ENCODE peak calls at places on chromosome 10, in four cellular contexts. R, B, M and O are unnamed samples.

GRCh38 chr10:76582536-76582935 is 1055.1 kb downstream of the KCNMA1 start:
- DNase-seq in R (no peak), B (no peak), M (no peak), O (no peak)

GRCh38 chr10:48945441-48946143 is 6.0 kb upstream of the LRRC18 start:
- DNase-seq in M (no peak), R (no peak), B (no peak), O (no peak)

GRCh38 chr10:31490858-31491504 is 172.0 kb downstream of the ZEB1 start:
- DNase-seq in B (peak), M (peak), R (no peak), O (no peak)

GRCh38 chr10:128210215-128211063 is 84.2 kb upstream of the MKI67 start:
- DNase-seq in B (no peak), M (peak), R (peak), O (peak)

GRCh38 chr10:119655566-119656001 is 4.4 kb downstream of the BAG3 start:
- DNase-seq in R (peak), B (no peak), M (no peak), O (no peak)

GRCh38 chr10:12510566-12510965 is 161.2 kb downstream of the CAMK1D start:
- DNase-seq in M (no peak), B (no peak), R (no peak), O (no peak)

GRCh38 chr10:3433988-3434387 is 261.4 kb upstream of the PITRM1 start:
- DNase-seq in B (no peak), M (no peak), R (no peak), O (no peak)

GRCh38 chr10:32160866-32161265 is 104.6 kb upstream of the KIF5B start:
- DNase-seq in M (no peak), B (no peak), R (no peak), O (no peak)

GRCh38 chr10:30928742-30929141 is 102.9 kb downstream of the ZNF438 start:
- DNase-seq in R (no peak), M (no peak), B (no peak), O (no peak)

GRCh38 chr10:87916515-87916914 is 53.1 kb downstream of the PTEN start:
- DNase-seq in B (no peak), R (no peak), M (no peak), O (no peak)
- TF ChIP-seq POLR2AphosphoS5 in B (no peak), R (no peak), M (no peak), O (no peak)

GRCh38 chr10:72730462-72730861 is 38.5 kb downstream of the MCU start:
- DNase-seq in M (no peak), R (no peak), B (no peak), O (no peak)

GRCh38 chr10:72731916-72732419 is 40.0 kb downstream of the MCU start:
- DNase-seq in R (no peak), B (no peak), M (no peak), O (no peak)

GRCh38 chr10:72727128-72727527 is 35.2 kb downstream of the MCU start:
- DNase-seq in R (peak), B (no peak), M (no peak), O (no peak)

GRCh38 chr10:72729528-72729927 is 37.6 kb downstream of the MCU start:
- DNase-seq in R (no peak), M (peak), B (peak), O (no peak)

GRCh38 chr10:72728462-72728861 is 36.5 kb downstream of the MCU start:
- DNase-seq in R (no peak), B (no peak), M (no peak), O (no peak)
- TF ChIP-seq GABPA in R (no peak), B (no peak), M (no peak), O (no peak)

GRCh38 chr10:43689955-43690771 is 41.5 kb upstream of the ZNF32 start:
- DNase-seq in B (no peak), R (peak), M (peak), O (peak)
- TF ChIP-seq POLR2AphosphoS5 in B (no peak), R (no peak), M (no peak), O (no peak)

GRCh38 chr10:103227416-103227815 is 18.3 kb upstream of the RPEL1 start:
- DNase-seq in M (no peak), R (no peak), B (no peak), O (no peak)
- TF ChIP-seq GABPA in M (no peak), R (no peak), B (no peak), O (no peak)

DNA sequence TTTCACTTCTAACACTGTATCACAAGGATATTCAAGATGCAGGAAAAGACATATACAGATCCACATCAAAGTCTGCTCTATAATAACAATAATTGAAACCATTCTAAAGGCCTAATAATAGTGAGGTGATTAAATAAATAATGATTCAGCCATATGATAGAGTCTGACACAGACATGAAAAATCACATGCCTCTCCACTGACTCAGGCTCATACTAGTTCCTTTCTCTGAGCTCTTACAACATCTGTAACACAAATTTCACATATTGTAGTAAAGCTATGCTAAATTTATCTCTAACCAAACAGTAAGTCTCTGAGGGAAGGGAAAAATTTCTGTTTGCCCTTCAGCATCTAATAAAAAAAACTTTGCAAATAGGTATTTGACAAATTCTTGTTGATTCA is 54.1 kb downstream of the CUBN start:
- DNase-seq in B (no peak), R (no peak), M (peak), O (peak)
- TF ChIP-seq POLR2AphosphoS5 in B (no peak), R (peak), M (no peak), O (no peak)

DNA sequence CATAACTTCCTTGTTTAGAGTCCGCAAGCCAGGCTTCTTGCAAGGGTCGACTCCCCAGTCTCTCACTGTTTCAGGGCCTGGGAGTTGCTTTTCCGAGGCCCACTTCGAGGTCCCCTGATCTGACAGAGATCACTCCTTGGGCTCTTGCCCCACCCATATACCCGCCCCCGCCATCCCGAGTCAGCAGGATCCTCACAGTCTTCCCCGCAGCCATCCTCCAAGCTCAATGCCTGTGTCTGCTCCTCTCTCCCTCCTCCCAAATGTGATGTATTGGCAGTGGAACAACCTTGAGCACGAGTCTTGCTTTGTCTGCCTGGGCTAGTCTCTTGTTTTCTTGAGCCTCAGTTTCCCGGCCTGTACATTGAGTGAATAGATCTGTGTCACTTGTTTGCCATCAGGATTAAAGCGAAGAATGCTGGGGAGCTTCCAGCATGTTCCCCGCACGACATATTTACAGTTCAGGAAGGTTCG is 2.4 kb upstream of the HMX2 start:
- DNase-seq in B (no peak), M (no peak), R (peak), O (no peak)
- TF ChIP-seq GABPA in B (no peak), M (no peak), R (no peak), O (no peak)

DNA sequence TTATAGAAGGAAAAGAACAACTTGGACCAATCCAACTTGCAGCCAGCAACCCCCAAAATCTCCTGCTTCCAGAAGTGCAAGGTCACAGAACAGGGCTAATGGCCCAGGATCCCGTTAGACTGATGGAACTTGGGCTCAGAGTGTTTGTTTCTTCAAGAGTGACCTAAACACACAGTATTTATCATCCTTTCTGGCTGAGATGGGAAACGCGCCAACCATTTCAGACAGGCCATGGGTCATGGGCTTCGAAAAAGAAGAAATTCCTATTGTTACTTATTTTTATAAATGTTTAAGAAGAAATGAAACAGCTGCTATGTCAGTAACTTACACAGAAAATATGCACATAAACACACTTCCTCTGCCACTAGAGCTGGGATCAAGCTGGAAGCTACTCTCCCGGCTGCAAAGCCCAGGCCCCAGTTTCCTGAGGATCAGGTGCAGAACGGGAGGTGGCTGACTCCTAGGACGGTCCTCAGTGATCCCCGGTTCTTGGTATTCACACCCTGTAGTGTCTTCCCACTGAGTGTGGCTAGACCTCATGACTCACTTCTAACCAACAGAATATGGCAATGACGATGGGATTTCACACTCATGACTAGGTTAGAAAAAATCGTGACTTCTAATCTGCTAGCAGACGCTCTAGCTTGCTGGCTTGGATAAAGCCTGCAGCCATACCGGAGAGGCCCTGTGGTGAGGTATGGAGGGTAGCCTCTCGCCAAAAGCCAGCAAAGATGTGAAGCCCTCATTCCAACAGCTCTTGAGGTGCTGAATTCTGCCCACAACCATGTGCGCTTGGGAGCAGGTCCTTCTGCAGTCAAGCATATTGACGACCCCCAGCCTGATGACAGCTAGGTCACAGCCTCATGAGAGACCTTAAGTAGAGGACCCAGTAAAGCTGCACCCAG is 60.2 kb downstream of the CHST15 start:
- DNase-seq in M (no peak), B (no peak), R (no peak), O (no peak)
- TF ChIP-seq POLR2AphosphoS5 in M (no peak), B (no peak), R (no peak), O (no peak)

DNA sequence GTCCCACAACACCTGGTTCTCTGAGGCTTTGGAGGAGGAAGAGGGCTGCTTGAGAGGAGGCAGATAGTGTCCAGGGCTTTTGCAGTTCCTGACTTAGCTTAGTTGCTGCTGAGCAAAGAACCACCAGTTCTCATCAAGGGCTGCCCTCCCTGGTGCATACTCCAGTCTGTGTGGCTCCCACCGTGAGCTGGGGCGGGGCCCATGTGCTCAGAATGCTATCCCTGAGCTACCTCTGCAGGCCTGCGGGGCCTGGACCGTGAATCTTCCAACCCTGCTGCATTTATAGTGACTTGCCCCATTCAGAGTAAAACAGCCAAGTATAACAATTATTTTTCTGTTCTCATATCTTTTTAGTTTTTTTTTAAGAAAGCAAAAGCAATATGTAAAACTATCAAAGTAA is 49.2 kb downstream of the TACR2 start:
- DNase-seq in R (no peak), B (no peak), M (no peak), O (no peak)
- TF ChIP-seq GABPA in R (no peak), B (no peak), M (no peak), O (no peak)